ENCODE peak calls at places on chromosomes 11 and 22, in eight cellular contexts. One of them, this sample, is unnamed.

GRCh38 chr22:31210830-31211503 is 1.1 kb upstream of the LIMK2 start:
- DNase-seq in HCT116: no peak
- DNase-seq in NT2/D1: no peak
- DNase-seq in left ventricle myocardium inferior: peak; percentile 34
- DNase-seq in fibroblast of lung: no peak
- DNase-seq in ovary: no peak
- DNase-seq in lung: peak; percentile 44
- DNase-seq in neuronal stem cell: no peak
- DNase-seq in this sample: peak; percentile 61

GRCh38 chr22:47325249-47325648 is 562.8 kb downstream of the TBC1D22A start:
- DNase-seq in neuronal stem cell: no peak
- DNase-seq in ovary: no peak
- DNase-seq in HCT116: no peak
- DNase-seq in fibroblast of lung: no peak
- DNase-seq in NT2/D1: no peak
- DNase-seq in lung: no peak
- DNase-seq in left ventricle myocardium inferior: no peak
- DNase-seq in this sample: no peak

GRCh38 chr11:19237381-19237780 is 3.4 kb downstream of the E2F8 start:
- DNase-seq in ovary: no peak
- DNase-seq in HCT116: no peak
- DNase-seq in left ventricle myocardium inferior: no peak
- DNase-seq in NT2/D1: no peak
- DNase-seq in neuronal stem cell: no peak
- DNase-seq in fibroblast of lung: no peak
- DNase-seq in lung: no peak
- DNase-seq in this sample: no peak

GRCh38 chr11:110720646-110721283 is 8.5 kb upstream of the ARHGAP20 start:
- DNase-seq in ovary: no peak
- DNase-seq in HCT116: no peak
- DNase-seq in lung: no peak
- DNase-seq in left ventricle myocardium inferior: no peak
- DNase-seq in fibroblast of lung: peak; percentile 58
- DNase-seq in neuronal stem cell: no peak
- DNase-seq in NT2/D1: no peak
- DNase-seq in this sample: no peak

GRCh38 chr11:58177409-58178054 is 11.3 kb upstream of the OR9Q2 start:
- DNase-seq in HCT116: no peak
- DNase-seq in left ventricle myocardium inferior: no peak
- DNase-seq in neuronal stem cell: no peak
- DNase-seq in NT2/D1: no peak
- DNase-seq in ovary: no peak
- DNase-seq in lung: no peak
- DNase-seq in fibroblast of lung: no peak
- DNase-seq in this sample: no peak

GRCh38 chr22:25680949-25681348 is 61.0 kb upstream of the MYO18B start:
- DNase-seq in left ventricle myocardium inferior: no peak
- DNase-seq in neuronal stem cell: no peak
- DNase-seq in ovary: no peak
- DNase-seq in fibroblast of lung: no peak
- DNase-seq in lung: no peak
- DNase-seq in NT2/D1: no peak
- DNase-seq in HCT116: no peak
- DNase-seq in this sample: no peak

GRCh38 chr22:40826984-40827741 is 8.0 kb upstream of the SLC25A17 start:
- DNase-seq in neuronal stem cell: no peak
- DNase-seq in lung: no peak
- DNase-seq in NT2/D1: no peak
- DNase-seq in ovary: no peak
- DNase-seq in left ventricle myocardium inferior: no peak
- DNase-seq in HCT116: no peak
- DNase-seq in fibroblast of lung: no peak
- DNase-seq in this sample: no peak

GRCh38 chr11:121595717-121596156 is 143.0 kb upstream of the SORL1-AS1 start:
- DNase-seq in fibroblast of lung: peak; percentile 100
- DNase-seq in ovary: no peak
- DNase-seq in lung: peak; percentile 61
- DNase-seq in left ventricle myocardium inferior: no peak
- DNase-seq in NT2/D1: no peak
- DNase-seq in HCT116: peak; percentile 27
- DNase-seq in neuronal stem cell: no peak
- DNase-seq in this sample: no peak

GRCh38 chr11:96049426-96049825 is 125.5 kb upstream of the MTMR2 start:
- DNase-seq in HCT116: no peak
- DNase-seq in fibroblast of lung: peak; percentile 57
- DNase-seq in NT2/D1: no peak
- DNase-seq in neuronal stem cell: no peak
- DNase-seq in left ventricle myocardium inferior: no peak
- DNase-seq in lung: no peak
- DNase-seq in ovary: no peak
- DNase-seq in this sample: no peak

GRCh38 chr22:25067851-25068421 is 115.4 kb downstream of the KIAA1671 start:
- DNase-seq in HCT116: no peak
- DNase-seq in lung: no peak
- DNase-seq in NT2/D1: no peak
- DNase-seq in fibroblast of lung: no peak
- DNase-seq in neuronal stem cell: no peak
- DNase-seq in left ventricle myocardium inferior: no peak
- DNase-seq in ovary: no peak
- DNase-seq in this sample: peak; percentile 41

GRCh38 chr22:31211504-31211861 is 615 bp upstream of the LIMK2 start:
- DNase-seq in ovary: no peak
- DNase-seq in fibroblast of lung: no peak
- DNase-seq in neuronal stem cell: no peak
- DNase-seq in NT2/D1: no peak
- DNase-seq in HCT116: no peak
- DNase-seq in lung: no peak
- DNase-seq in left ventricle myocardium inferior: no peak
- DNase-seq in this sample: no peak

GRCh38 chr11:117769530-117769929 is 27.5 kb downstream of the DSCAML1 start:
- DNase-seq in left ventricle myocardium inferior: no peak
- DNase-seq in lung: no peak
- DNase-seq in ovary: no peak
- DNase-seq in NT2/D1: no peak
- DNase-seq in fibroblast of lung: no peak
- DNase-seq in HCT116: no peak
- DNase-seq in neuronal stem cell: no peak
- DNase-seq in this sample: no peak

GRCh38 chr11:4464216-4465159 is 15.4 kb downstream of the OR52K2 start:
- DNase-seq in NT2/D1: no peak
- DNase-seq in HCT116: peak; percentile 16
- DNase-seq in left ventricle myocardium inferior: no peak
- DNase-seq in fibroblast of lung: peak; percentile 48
- DNase-seq in neuronal stem cell: no peak
- DNase-seq in ovary: no peak
- DNase-seq in lung: no peak
- DNase-seq in this sample: no peak

GRCh38 chr22:35777335-35777975 is 59.8 kb downstream of the APOL5 start:
- DNase-seq in lung: no peak
- DNase-seq in left ventricle myocardium inferior: no peak
- DNase-seq in ovary: no peak
- DNase-seq in NT2/D1: no peak
- DNase-seq in neuronal stem cell: no peak
- DNase-seq in HCT116: no peak
- DNase-seq in fibroblast of lung: peak; percentile 78
- DNase-seq in this sample: no peak

GRCh38 chr22:43262990-43263644 is 76.2 kb upstream of the TTLL12 start:
- DNase-seq in ovary: peak; percentile 71
- DNase-seq in lung: no peak
- DNase-seq in HCT116: no peak
- DNase-seq in left ventricle myocardium inferior: peak; percentile 27
- DNase-seq in NT2/D1: no peak
- DNase-seq in fibroblast of lung: peak; percentile 1
- DNase-seq in neuronal stem cell: no peak
- DNase-seq in this sample: peak; percentile 33

GRCh38 chr11:106463796-106464201 is 386.3 kb downstream of the AASDHPPT start:
- DNase-seq in ovary: no peak
- DNase-seq in fibroblast of lung: peak; percentile 72
- DNase-seq in lung: no peak
- DNase-seq in neuronal stem cell: no peak
- DNase-seq in left ventricle myocardium inferior: no peak
- DNase-seq in HCT116: no peak
- DNase-seq in NT2/D1: no peak
- DNase-seq in this sample: no peak

GRCh38 chr11:12043959-12044772 is 35.7 kb upstream of the DKK3 start:
- DNase-seq in lung: peak; percentile 90
- DNase-seq in neuronal stem cell: peak; percentile 68
- DNase-seq in HCT116: peak; percentile 92
- DNase-seq in left ventricle myocardium inferior: peak; percentile 72
- DNase-seq in NT2/D1: no peak
- DNase-seq in fibroblast of lung: peak; percentile 91
- DNase-seq in ovary: peak; percentile 86
- DNase-seq in this sample: peak; percentile 73

GRCh38 chr22:49508561-49508960 is 319.1 kb downstream of the BRD1 start:
- DNase-seq in neuronal stem cell: no peak
- DNase-seq in ovary: no peak
- DNase-seq in fibroblast of lung: no peak
- DNase-seq in NT2/D1: no peak
- DNase-seq in lung: no peak
- DNase-seq in HCT116: no peak
- DNase-seq in left ventricle myocardium inferior: no peak
- DNase-seq in this sample: no peak

GRCh38 chr22:49503896-49504521 is 323.7 kb downstream of the BRD1 start:
- DNase-seq in left ventricle myocardium inferior: no peak
- DNase-seq in neuronal stem cell: no peak
- DNase-seq in fibroblast of lung: no peak
- DNase-seq in HCT116: no peak
- DNase-seq in lung: no peak
- DNase-seq in NT2/D1: no peak
- DNase-seq in ovary: no peak
- DNase-seq in this sample: no peak

GRCh38 chr22:49507607-49508292 is 319.9 kb downstream of the BRD1 start:
- DNase-seq in lung: no peak
- DNase-seq in NT2/D1: no peak
- DNase-seq in ovary: no peak
- DNase-seq in fibroblast of lung: no peak
- DNase-seq in left ventricle myocardium inferior: no peak
- DNase-seq in HCT116: no peak
- DNase-seq in neuronal stem cell: no peak
- DNase-seq in this sample: no peak

GRCh38 chr22:49505337-49506009 is 322.2 kb downstream of the BRD1 start:
- DNase-seq in lung: no peak
- DNase-seq in ovary: no peak
- DNase-seq in HCT116: no peak
- DNase-seq in neuronal stem cell: no peak
- DNase-seq in left ventricle myocardium inferior: no peak
- DNase-seq in fibroblast of lung: no peak
- DNase-seq in NT2/D1: no peak
- DNase-seq in this sample: no peak

DNA sequence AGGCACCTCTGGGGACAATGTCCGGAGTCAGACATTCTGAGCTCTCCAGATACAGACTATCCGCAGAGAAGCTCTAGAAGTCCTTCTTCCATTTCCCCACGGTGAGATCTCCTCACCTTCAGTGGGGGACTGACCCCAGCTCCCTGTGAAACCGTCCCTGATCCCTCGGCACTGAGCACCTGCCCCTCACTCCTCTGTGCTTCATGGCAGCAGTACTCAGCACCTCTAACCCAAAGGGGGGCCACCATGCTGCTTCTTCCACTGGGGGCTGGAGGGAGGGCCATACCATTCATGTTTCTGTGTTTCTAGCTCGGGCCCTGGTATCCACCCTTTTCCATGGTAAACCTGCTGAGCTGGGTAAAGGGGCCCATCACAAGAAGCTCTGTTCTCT is 321.7 kb downstream of the BRD1 start:
- DNase-seq in lung: no peak
- DNase-seq in neuronal stem cell: no peak
- DNase-seq in ovary: no peak
- DNase-seq in left ventricle myocardium inferior: no peak
- DNase-seq in NT2/D1: no peak
- DNase-seq in HCT116: no peak
- DNase-seq in fibroblast of lung: no peak
- DNase-seq in this sample: no peak
- H3K9me3 ChIP-seq in lung: peaks cover 6% of the 10 kb centered on the region
- H3K9me3 ChIP-seq in neuronal stem cell: peaks cover 1% of the 10 kb centered on the region
- H3K9me3 ChIP-seq in ovary: no peaks in the 10 kb centered on the region
- H3K9me3 ChIP-seq in left ventricle myocardium inferior: peaks cover 13% of the 10 kb centered on the region
- H3K9me3 ChIP-seq in NT2/D1: no peaks in the 10 kb centered on the region
- H3K9me3 ChIP-seq in HCT116: peaks cover 4% of the 10 kb centered on the region
- H3K9me3 ChIP-seq in fibroblast of lung: no peaks in the 10 kb centered on the region
- H3K9me3 ChIP-seq in this sample: no peaks in the 10 kb centered on the region

DNA sequence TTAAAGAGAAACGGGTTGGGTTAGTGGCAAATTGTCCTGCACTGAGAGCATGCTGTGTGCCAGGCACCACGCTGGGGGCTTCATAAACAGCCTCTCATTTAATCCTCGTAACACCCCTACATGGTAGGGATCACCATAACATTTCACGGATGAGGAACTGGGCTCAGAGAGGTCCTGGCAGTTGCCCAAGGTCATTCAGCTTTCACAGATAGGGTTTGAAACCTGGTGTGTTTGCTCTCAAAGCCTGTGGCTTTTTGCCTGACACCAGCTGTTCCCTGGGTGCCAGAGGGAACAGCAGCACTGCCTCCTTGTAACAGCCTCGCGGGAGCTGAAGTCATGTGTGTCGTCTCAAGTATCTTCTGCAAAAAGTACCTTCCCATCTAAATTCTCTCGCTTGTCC is 423.7 kb downstream of the MN1 start:
- DNase-seq in ovary: peak; percentile 61
- DNase-seq in neuronal stem cell: no peak
- DNase-seq in lung: peak; percentile 51
- DNase-seq in HCT116: no peak
- DNase-seq in left ventricle myocardium inferior: no peak
- DNase-seq in NT2/D1: no peak
- DNase-seq in fibroblast of lung: no peak
- DNase-seq in this sample: peak; percentile 17
- H3K4me3 ChIP-seq in ovary: no peak overlapping the region
- H3K4me3 ChIP-seq in neuronal stem cell: no peak overlapping the region
- H3K4me3 ChIP-seq in lung: no peak overlapping the region
- H3K4me3 ChIP-seq in HCT116: no peak overlapping the region
- H3K4me3 ChIP-seq in left ventricle myocardium inferior: no peak overlapping the region
- H3K4me3 ChIP-seq in NT2/D1: no peak overlapping the region
- H3K4me3 ChIP-seq in fibroblast of lung: no peak overlapping the region
- H3K4me3 ChIP-seq in this sample: no peak overlapping the region

DNA sequence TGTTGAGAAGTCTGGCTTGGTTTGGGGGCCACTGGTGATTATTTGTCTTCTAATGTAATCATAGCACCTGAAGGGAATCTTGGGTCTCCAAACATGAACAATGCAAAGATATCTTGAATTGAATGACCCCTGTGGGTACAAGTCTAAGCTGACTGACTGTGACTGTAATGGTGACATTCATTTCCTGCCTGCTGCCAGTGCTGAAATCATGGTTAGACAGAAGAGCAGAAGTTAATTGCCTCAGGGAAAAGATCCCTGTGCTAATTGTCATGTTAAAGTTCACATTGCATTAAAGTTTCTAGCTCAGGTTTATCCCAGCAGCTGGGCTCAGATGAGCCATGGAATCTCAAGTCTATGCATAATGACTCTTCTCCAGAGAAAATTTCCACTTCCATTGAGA is 772.0 kb downstream of the ETS1 start:
- DNase-seq in ovary: no peak
- DNase-seq in left ventricle myocardium inferior: no peak
- DNase-seq in NT2/D1: peak; percentile 38
- DNase-seq in HCT116: no peak
- DNase-seq in neuronal stem cell: no peak
- DNase-seq in lung: no peak
- DNase-seq in fibroblast of lung: no peak
- DNase-seq in this sample: no peak
- H3K9me3 ChIP-seq in ovary: no peaks in the 10 kb centered on the region
- H3K9me3 ChIP-seq in left ventricle myocardium inferior: no peaks in the 10 kb centered on the region
- H3K9me3 ChIP-seq in NT2/D1: no peaks in the 10 kb centered on the region
- H3K9me3 ChIP-seq in HCT116: peaks cover 4% of the 10 kb centered on the region
- H3K9me3 ChIP-seq in neuronal stem cell: no peaks in the 10 kb centered on the region
- H3K9me3 ChIP-seq in lung: no peaks in the 10 kb centered on the region
- H3K9me3 ChIP-seq in fibroblast of lung: no peaks in the 10 kb centered on the region
- H3K9me3 ChIP-seq in this sample: no peaks in the 10 kb centered on the region

GRCh38 chr22:37165940-37166674 is 16.4 kb upstream of the IL2RB start:
- DNase-seq in NT2/D1: no peak
- DNase-seq in neuronal stem cell: no peak
- DNase-seq in HCT116: no peak
- DNase-seq in ovary: no peak
- DNase-seq in fibroblast of lung: no peak
- DNase-seq in lung: no peak
- DNase-seq in left ventricle myocardium inferior: peak; percentile 16
- DNase-seq in this sample: no peak
- H3K4me3 ChIP-seq in NT2/D1: no peak overlapping the region
- H3K4me3 ChIP-seq in neuronal stem cell: no peak overlapping the region
- H3K4me3 ChIP-seq in HCT116: no peak overlapping the region
- H3K4me3 ChIP-seq in ovary: no peak overlapping the region
- H3K4me3 ChIP-seq in fibroblast of lung: no peak overlapping the region
- H3K4me3 ChIP-seq in lung: no peak overlapping the region
- H3K4me3 ChIP-seq in left ventricle myocardium inferior: no peak overlapping the region
- H3K4me3 ChIP-seq in this sample: no peak overlapping the region

This sample was measured in transverse colon.